ENCODE peak calls at places on chromosomes 3 and 15, in seven cellular contexts. One of them, this sample, is unnamed.

GRCh38 chr3:65402597-65402996 is 636.1 kb downstream of the MAGI1 start:
- DNase-seq in activated CD4-positive, alpha-beta T cell treated with anti-CD3 and anti-CD28 coated beads, Interleukin-2, amount 50 U/mL, for 1 hour: no peak
- DNase-seq in A549: peak
- DNase-seq in NCI-H1694 treated with DMSO at 0.1 percent for 48 hours: no peak
- DNase-seq in CD8-positive, alpha-beta T cell: no peak
- DNase-seq in HT-29: no peak
- DNase-seq in iris pigment epithelial cell: peak
- DNase-seq in this sample: peak

GRCh38 chr3:23203651-23204111 is 554 bp downstream of the UBE2E2 start:
- DNase-seq in activated CD4-positive, alpha-beta T cell treated with anti-CD3 and anti-CD28 coated beads, Interleukin-2, amount 50 U/mL, for 1 hour: peak
- DNase-seq in CD8-positive, alpha-beta T cell: no peak
- DNase-seq in NCI-H1694 treated with DMSO at 0.1 percent for 48 hours: no peak
- DNase-seq in iris pigment epithelial cell: peak
- DNase-seq in HT-29: peak
- DNase-seq in A549: no peak
- DNase-seq in this sample: peak

GRCh38 chr15:79957741-79958140 is 13.3 kb downstream of the BCL2A1 start:
- DNase-seq in NCI-H1694 treated with DMSO at 0.1 percent for 48 hours: no peak
- DNase-seq in iris pigment epithelial cell: peak
- DNase-seq in activated CD4-positive, alpha-beta T cell treated with anti-CD3 and anti-CD28 coated beads, Interleukin-2, amount 50 U/mL, for 1 hour: no peak
- DNase-seq in HT-29: no peak
- DNase-seq in CD8-positive, alpha-beta T cell: no peak
- DNase-seq in A549: no peak
- DNase-seq in this sample: peak

GRCh38 chr3:108001457-108001856 is 89.4 kb downstream of the CD47 start:
- DNase-seq in A549: peak
- DNase-seq in iris pigment epithelial cell: peak
- DNase-seq in activated CD4-positive, alpha-beta T cell treated with anti-CD3 and anti-CD28 coated beads, Interleukin-2, amount 50 U/mL, for 1 hour: no peak
- DNase-seq in HT-29: peak
- DNase-seq in CD8-positive, alpha-beta T cell: no peak
- DNase-seq in NCI-H1694 treated with DMSO at 0.1 percent for 48 hours: no peak
- DNase-seq in this sample: peak

GRCh38 chr3:14459787-14460186 is 57.4 kb downstream of the SLC6A6 start:
- DNase-seq in iris pigment epithelial cell: no peak
- DNase-seq in CD8-positive, alpha-beta T cell: no peak
- DNase-seq in NCI-H1694 treated with DMSO at 0.1 percent for 48 hours: no peak
- DNase-seq in HT-29: no peak
- DNase-seq in A549: no peak
- DNase-seq in activated CD4-positive, alpha-beta T cell treated with anti-CD3 and anti-CD28 coated beads, Interleukin-2, amount 50 U/mL, for 1 hour: no peak
- DNase-seq in this sample: no peak

GRCh38 chr3:62277470-62277869 is 95.9 kb downstream of the FEZF2 start:
- DNase-seq in CD8-positive, alpha-beta T cell: no peak
- DNase-seq in NCI-H1694 treated with DMSO at 0.1 percent for 48 hours: peak
- DNase-seq in HT-29: no peak
- DNase-seq in activated CD4-positive, alpha-beta T cell treated with anti-CD3 and anti-CD28 coated beads, Interleukin-2, amount 50 U/mL, for 1 hour: no peak
- DNase-seq in A549: no peak
- DNase-seq in iris pigment epithelial cell: no peak
- DNase-seq in this sample: peak

GRCh38 chr3:179464296-179465092 is 13.2 kb upstream of the GNB4 start:
- DNase-seq in NCI-H1694 treated with DMSO at 0.1 percent for 48 hours: no peak
- DNase-seq in A549: no peak
- DNase-seq in CD8-positive, alpha-beta T cell: no peak
- DNase-seq in HT-29: peak
- DNase-seq in iris pigment epithelial cell: no peak
- DNase-seq in activated CD4-positive, alpha-beta T cell treated with anti-CD3 and anti-CD28 coated beads, Interleukin-2, amount 50 U/mL, for 1 hour: no peak
- DNase-seq in this sample: no peak

GRCh38 chr3:42970557-42970956 is 8.6 kb upstream of the GASK1A start:
- DNase-seq in NCI-H1694 treated with DMSO at 0.1 percent for 48 hours: no peak
- DNase-seq in iris pigment epithelial cell: no peak
- DNase-seq in CD8-positive, alpha-beta T cell: no peak
- DNase-seq in HT-29: no peak
- DNase-seq in A549: no peak
- DNase-seq in activated CD4-positive, alpha-beta T cell treated with anti-CD3 and anti-CD28 coated beads, Interleukin-2, amount 50 U/mL, for 1 hour: no peak
- DNase-seq in this sample: no peak

GRCh38 chr3:53668872-53669271 is 174.5 kb downstream of the CACNA1D start:
- DNase-seq in CD8-positive, alpha-beta T cell: no peak
- DNase-seq in activated CD4-positive, alpha-beta T cell treated with anti-CD3 and anti-CD28 coated beads, Interleukin-2, amount 50 U/mL, for 1 hour: no peak
- DNase-seq in NCI-H1694 treated with DMSO at 0.1 percent for 48 hours: no peak
- DNase-seq in iris pigment epithelial cell: peak
- DNase-seq in HT-29: no peak
- DNase-seq in A549: no peak
- DNase-seq in this sample: peak

GRCh38 chr3:42605550-42606173 is 5.2 kb downstream of the NKTR start:
- DNase-seq in A549: no peak
- DNase-seq in HT-29: no peak
- DNase-seq in NCI-H1694 treated with DMSO at 0.1 percent for 48 hours: no peak
- DNase-seq in activated CD4-positive, alpha-beta T cell treated with anti-CD3 and anti-CD28 coated beads, Interleukin-2, amount 50 U/mL, for 1 hour: no peak
- DNase-seq in CD8-positive, alpha-beta T cell: no peak
- DNase-seq in iris pigment epithelial cell: peak
- DNase-seq in this sample: peak

GRCh38 chr15:45435124-45435903 is 57.0 kb upstream of the GATM start:
- DNase-seq in NCI-H1694 treated with DMSO at 0.1 percent for 48 hours: no peak
- DNase-seq in CD8-positive, alpha-beta T cell: no peak
- DNase-seq in A549: no peak
- DNase-seq in activated CD4-positive, alpha-beta T cell treated with anti-CD3 and anti-CD28 coated beads, Interleukin-2, amount 50 U/mL, for 1 hour: no peak
- DNase-seq in iris pigment epithelial cell: no peak
- DNase-seq in HT-29: no peak
- DNase-seq in this sample: no peak

GRCh38 chr15:36924076-36924475 is 176.3 kb downstream of the MEIS2 start:
- DNase-seq in activated CD4-positive, alpha-beta T cell treated with anti-CD3 and anti-CD28 coated beads, Interleukin-2, amount 50 U/mL, for 1 hour: no peak
- DNase-seq in CD8-positive, alpha-beta T cell: no peak
- DNase-seq in NCI-H1694 treated with DMSO at 0.1 percent for 48 hours: no peak
- DNase-seq in iris pigment epithelial cell: no peak
- DNase-seq in A549: no peak
- DNase-seq in HT-29: no peak
- DNase-seq in this sample: no peak

GRCh38 chr15:100111103-100112060 is 230.4 kb downstream of the ADAMTS17 start:
- DNase-seq in iris pigment epithelial cell: peak
- DNase-seq in A549: peak
- DNase-seq in HT-29: peak
- DNase-seq in CD8-positive, alpha-beta T cell: no peak
- DNase-seq in activated CD4-positive, alpha-beta T cell treated with anti-CD3 and anti-CD28 coated beads, Interleukin-2, amount 50 U/mL, for 1 hour: no peak
- DNase-seq in NCI-H1694 treated with DMSO at 0.1 percent for 48 hours: no peak
- DNase-seq in this sample: peak

GRCh38 chr15:83193721-83194120 is 13.9 kb downstream of the HDGFL3 start:
- DNase-seq in HT-29: no peak
- DNase-seq in A549: no peak
- DNase-seq in iris pigment epithelial cell: no peak
- DNase-seq in NCI-H1694 treated with DMSO at 0.1 percent for 48 hours: no peak
- DNase-seq in CD8-positive, alpha-beta T cell: no peak
- DNase-seq in activated CD4-positive, alpha-beta T cell treated with anti-CD3 and anti-CD28 coated beads, Interleukin-2, amount 50 U/mL, for 1 hour: no peak
- DNase-seq in this sample: no peak

GRCh38 chr3:45226206-45226915 is at the start of gene TMEM158:
- DNase-seq in NCI-H1694 treated with DMSO at 0.1 percent for 48 hours: peak
- DNase-seq in HT-29: peak
- DNase-seq in A549: peak
- DNase-seq in activated CD4-positive, alpha-beta T cell treated with anti-CD3 and anti-CD28 coated beads, Interleukin-2, amount 50 U/mL, for 1 hour: peak
- DNase-seq in iris pigment epithelial cell: peak
- DNase-seq in CD8-positive, alpha-beta T cell: peak
- DNase-seq in this sample: peak

GRCh38 chr3:132726341-132726823 is 4.2 kb upstream of the NPHP3 start:
- DNase-seq in activated CD4-positive, alpha-beta T cell treated with anti-CD3 and anti-CD28 coated beads, Interleukin-2, amount 50 U/mL, for 1 hour: no peak
- DNase-seq in iris pigment epithelial cell: peak
- DNase-seq in NCI-H1694 treated with DMSO at 0.1 percent for 48 hours: peak
- DNase-seq in CD8-positive, alpha-beta T cell: no peak
- DNase-seq in HT-29: peak
- DNase-seq in A549: peak
- DNase-seq in this sample: peak

GRCh38 chr15:39125904-39126303 is 455.0 kb upstream of the THBS1 start:
- DNase-seq in CD8-positive, alpha-beta T cell: peak
- DNase-seq in HT-29: peak
- DNase-seq in NCI-H1694 treated with DMSO at 0.1 percent for 48 hours: peak
- DNase-seq in activated CD4-positive, alpha-beta T cell treated with anti-CD3 and anti-CD28 coated beads, Interleukin-2, amount 50 U/mL, for 1 hour: peak
- DNase-seq in iris pigment epithelial cell: peak
- DNase-seq in A549: peak
- DNase-seq in this sample: peak

GRCh38 chr3:22536582-22536981 is 666.5 kb upstream of the UBE2E2 start:
- DNase-seq in A549: no peak
- DNase-seq in CD8-positive, alpha-beta T cell: no peak
- DNase-seq in NCI-H1694 treated with DMSO at 0.1 percent for 48 hours: peak
- DNase-seq in HT-29: no peak
- DNase-seq in activated CD4-positive, alpha-beta T cell treated with anti-CD3 and anti-CD28 coated beads, Interleukin-2, amount 50 U/mL, for 1 hour: no peak
- DNase-seq in iris pigment epithelial cell: no peak
- DNase-seq in this sample: no peak

GRCh38 chr3:50205719-50206276 is 727 bp downstream of the SLC38A3 start:
- DNase-seq in CD8-positive, alpha-beta T cell: no peak
- DNase-seq in NCI-H1694 treated with DMSO at 0.1 percent for 48 hours: no peak
- DNase-seq in activated CD4-positive, alpha-beta T cell treated with anti-CD3 and anti-CD28 coated beads, Interleukin-2, amount 50 U/mL, for 1 hour: peak
- DNase-seq in HT-29: no peak
- DNase-seq in iris pigment epithelial cell: peak
- DNase-seq in A549: no peak
- DNase-seq in this sample: no peak

GRCh38 chr15:38389924-38390542 is 63.9 kb upstream of the FAM98B start:
- DNase-seq in NCI-H1694 treated with DMSO at 0.1 percent for 48 hours: peak
- DNase-seq in A549: peak
- DNase-seq in activated CD4-positive, alpha-beta T cell treated with anti-CD3 and anti-CD28 coated beads, Interleukin-2, amount 50 U/mL, for 1 hour: peak
- DNase-seq in iris pigment epithelial cell: peak
- DNase-seq in CD8-positive, alpha-beta T cell: peak
- DNase-seq in HT-29: peak
- DNase-seq in this sample: peak

GRCh38 chr15:48644827-48645557 is 517 bp downstream of the FBN1 start:
- DNase-seq in iris pigment epithelial cell: peak
- DNase-seq in CD8-positive, alpha-beta T cell: no peak
- DNase-seq in activated CD4-positive, alpha-beta T cell treated with anti-CD3 and anti-CD28 coated beads, Interleukin-2, amount 50 U/mL, for 1 hour: no peak
- DNase-seq in HT-29: no peak
- DNase-seq in A549: peak
- DNase-seq in NCI-H1694 treated with DMSO at 0.1 percent for 48 hours: no peak
- DNase-seq in this sample: peak

GRCh38 chr15:100714749-100715342 is 112.5 kb downstream of the ASB7 start:
- DNase-seq in A549: no peak
- DNase-seq in iris pigment epithelial cell: no peak
- DNase-seq in NCI-H1694 treated with DMSO at 0.1 percent for 48 hours: no peak
- DNase-seq in CD8-positive, alpha-beta T cell: no peak
- DNase-seq in activated CD4-positive, alpha-beta T cell treated with anti-CD3 and anti-CD28 coated beads, Interleukin-2, amount 50 U/mL, for 1 hour: no peak
- DNase-seq in HT-29: peak
- DNase-seq in this sample: no peak

GRCh38 chr3:183161552-183162345 is 785 bp downstream of the LAMP3 start:
- DNase-seq in CD8-positive, alpha-beta T cell: no peak
- DNase-seq in A549: no peak
- DNase-seq in activated CD4-positive, alpha-beta T cell treated with anti-CD3 and anti-CD28 coated beads, Interleukin-2, amount 50 U/mL, for 1 hour: peak
- DNase-seq in iris pigment epithelial cell: no peak
- DNase-seq in HT-29: peak
- DNase-seq in NCI-H1694 treated with DMSO at 0.1 percent for 48 hours: no peak
- DNase-seq in this sample: no peak

GRCh38 chr15:96889734-96890480 is 559.4 kb downstream of the NR2F2 start:
- DNase-seq in iris pigment epithelial cell: peak
- DNase-seq in A549: no peak
- DNase-seq in HT-29: peak
- DNase-seq in CD8-positive, alpha-beta T cell: no peak
- DNase-seq in NCI-H1694 treated with DMSO at 0.1 percent for 48 hours: no peak
- DNase-seq in activated CD4-positive, alpha-beta T cell treated with anti-CD3 and anti-CD28 coated beads, Interleukin-2, amount 50 U/mL, for 1 hour: no peak
- DNase-seq in this sample: no peak

GRCh38 chr3:17133637-17134545 is 249.1 kb downstream of the PLCL2 start:
- DNase-seq in activated CD4-positive, alpha-beta T cell treated with anti-CD3 and anti-CD28 coated beads, Interleukin-2, amount 50 U/mL, for 1 hour: no peak
- DNase-seq in A549: no peak
- DNase-seq in iris pigment epithelial cell: no peak
- DNase-seq in NCI-H1694 treated with DMSO at 0.1 percent for 48 hours: no peak
- DNase-seq in HT-29: no peak
- DNase-seq in CD8-positive, alpha-beta T cell: no peak
- DNase-seq in this sample: peak

GRCh38 chr3:129793356-129793755 is 100.2 kb downstream of the TMCC1 start:
- DNase-seq in NCI-H1694 treated with DMSO at 0.1 percent for 48 hours: no peak
- DNase-seq in activated CD4-positive, alpha-beta T cell treated with anti-CD3 and anti-CD28 coated beads, Interleukin-2, amount 50 U/mL, for 1 hour: no peak
- DNase-seq in A549: peak
- DNase-seq in iris pigment epithelial cell: no peak
- DNase-seq in CD8-positive, alpha-beta T cell: no peak
- DNase-seq in HT-29: peak
- DNase-seq in this sample: peak

GRCh38 chr3:134199240-134199639 is 51.4 kb downstream of the RYK start:
- DNase-seq in iris pigment epithelial cell: no peak
- DNase-seq in A549: no peak
- DNase-seq in CD8-positive, alpha-beta T cell: no peak
- DNase-seq in NCI-H1694 treated with DMSO at 0.1 percent for 48 hours: no peak
- DNase-seq in activated CD4-positive, alpha-beta T cell treated with anti-CD3 and anti-CD28 coated beads, Interleukin-2, amount 50 U/mL, for 1 hour: no peak
- DNase-seq in HT-29: no peak
- DNase-seq in this sample: no peak

GRCh38 chr3:27317096-27317495 is 52.1 kb downstream of the NEK10 start:
- DNase-seq in NCI-H1694 treated with DMSO at 0.1 percent for 48 hours: no peak
- DNase-seq in iris pigment epithelial cell: no peak
- DNase-seq in CD8-positive, alpha-beta T cell: no peak
- DNase-seq in A549: peak
- DNase-seq in activated CD4-positive, alpha-beta T cell treated with anti-CD3 and anti-CD28 coated beads, Interleukin-2, amount 50 U/mL, for 1 hour: no peak
- DNase-seq in HT-29: no peak
- DNase-seq in this sample: no peak

GRCh38 chr15:48897144-48897814 is 19.3 kb downstream of the EID1 start:
- DNase-seq in A549: no peak
- DNase-seq in CD8-positive, alpha-beta T cell: no peak
- DNase-seq in HT-29: no peak
- DNase-seq in activated CD4-positive, alpha-beta T cell treated with anti-CD3 and anti-CD28 coated beads, Interleukin-2, amount 50 U/mL, for 1 hour: no peak
- DNase-seq in iris pigment epithelial cell: peak
- DNase-seq in NCI-H1694 treated with DMSO at 0.1 percent for 48 hours: no peak
- DNase-seq in this sample: peak

GRCh38 chr3:25412269-25412668 is 15.8 kb upstream of the RARB start:
- DNase-seq in A549: peak
- DNase-seq in NCI-H1694 treated with DMSO at 0.1 percent for 48 hours: no peak
- DNase-seq in activated CD4-positive, alpha-beta T cell treated with anti-CD3 and anti-CD28 coated beads, Interleukin-2, amount 50 U/mL, for 1 hour: no peak
- DNase-seq in HT-29: peak
- DNase-seq in CD8-positive, alpha-beta T cell: no peak
- DNase-seq in iris pigment epithelial cell: peak
- DNase-seq in this sample: peak

GRCh38 chr3:119347036-119347435 is 52.9 kb downstream of the ARHGAP31 start:
- DNase-seq in CD8-positive, alpha-beta T cell: no peak
- DNase-seq in A549: no peak
- DNase-seq in HT-29: no peak
- DNase-seq in NCI-H1694 treated with DMSO at 0.1 percent for 48 hours: no peak
- DNase-seq in iris pigment epithelial cell: no peak
- DNase-seq in activated CD4-positive, alpha-beta T cell treated with anti-CD3 and anti-CD28 coated beads, Interleukin-2, amount 50 U/mL, for 1 hour: no peak
- DNase-seq in this sample: no peak

GRCh38 chr15:81152799-81153198 is 18.7 kb downstream of the CFAP161 start:
- DNase-seq in NCI-H1694 treated with DMSO at 0.1 percent for 48 hours: no peak
- DNase-seq in activated CD4-positive, alpha-beta T cell treated with anti-CD3 and anti-CD28 coated beads, Interleukin-2, amount 50 U/mL, for 1 hour: no peak
- DNase-seq in HT-29: no peak
- DNase-seq in iris pigment epithelial cell: no peak
- DNase-seq in A549: no peak
- DNase-seq in CD8-positive, alpha-beta T cell: no peak
- DNase-seq in this sample: no peak

GRCh38 chr3:16301490-16301889 is 36.5 kb downstream of the OXNAD1 start:
- DNase-seq in HT-29: no peak
- DNase-seq in iris pigment epithelial cell: no peak
- DNase-seq in A549: no peak
- DNase-seq in NCI-H1694 treated with DMSO at 0.1 percent for 48 hours: no peak
- DNase-seq in activated CD4-positive, alpha-beta T cell treated with anti-CD3 and anti-CD28 coated beads, Interleukin-2, amount 50 U/mL, for 1 hour: no peak
- DNase-seq in CD8-positive, alpha-beta T cell: no peak
- DNase-seq in this sample: no peak

GRCh38 chr3:98971183-98971681 is 69.7 kb upstream of the DCBLD2 start:
- DNase-seq in HT-29: peak
- DNase-seq in A549: peak
- DNase-seq in CD8-positive, alpha-beta T cell: no peak
- DNase-seq in activated CD4-positive, alpha-beta T cell treated with anti-CD3 and anti-CD28 coated beads, Interleukin-2, amount 50 U/mL, for 1 hour: no peak
- DNase-seq in NCI-H1694 treated with DMSO at 0.1 percent for 48 hours: no peak
- DNase-seq in iris pigment epithelial cell: peak
- DNase-seq in this sample: peak

GRCh38 chr3:152235709-152236298 is 32.9 kb upstream of the MBNL1 start:
- DNase-seq in A549: peak
- DNase-seq in NCI-H1694 treated with DMSO at 0.1 percent for 48 hours: no peak
- DNase-seq in iris pigment epithelial cell: peak
- DNase-seq in activated CD4-positive, alpha-beta T cell treated with anti-CD3 and anti-CD28 coated beads, Interleukin-2, amount 50 U/mL, for 1 hour: no peak
- DNase-seq in HT-29: no peak
- DNase-seq in CD8-positive, alpha-beta T cell: no peak
- DNase-seq in this sample: peak

GRCh38 chr15:37019479-37020433 is 80.6 kb downstream of the MEIS2 start:
- DNase-seq in HT-29: peak
- DNase-seq in activated CD4-positive, alpha-beta T cell treated with anti-CD3 and anti-CD28 coated beads, Interleukin-2, amount 50 U/mL, for 1 hour: no peak
- DNase-seq in iris pigment epithelial cell: peak
- DNase-seq in NCI-H1694 treated with DMSO at 0.1 percent for 48 hours: no peak
- DNase-seq in CD8-positive, alpha-beta T cell: no peak
- DNase-seq in A549: no peak
- DNase-seq in this sample: peak

GRCh38 chr15:57647791-57648130 is 56.1 kb downstream of the MYZAP start:
- DNase-seq in A549: no peak
- DNase-seq in iris pigment epithelial cell: peak
- DNase-seq in CD8-positive, alpha-beta T cell: no peak
- DNase-seq in activated CD4-positive, alpha-beta T cell treated with anti-CD3 and anti-CD28 coated beads, Interleukin-2, amount 50 U/mL, for 1 hour: no peak
- DNase-seq in HT-29: peak
- DNase-seq in NCI-H1694 treated with DMSO at 0.1 percent for 48 hours: no peak
- DNase-seq in this sample: peak

GRCh38 chr3:171810278-171811058 is at the start of gene PLD1:
- DNase-seq in CD8-positive, alpha-beta T cell: peak
- DNase-seq in HT-29: peak
- DNase-seq in activated CD4-positive, alpha-beta T cell treated with anti-CD3 and anti-CD28 coated beads, Interleukin-2, amount 50 U/mL, for 1 hour: peak
- DNase-seq in A549: peak
- DNase-seq in iris pigment epithelial cell: peak
- DNase-seq in NCI-H1694 treated with DMSO at 0.1 percent for 48 hours: no peak
- DNase-seq in this sample: peak